ENCODE peak calls at places on chromosomes 3 and 15, in seven cellular contexts. U is AG08396; C is psoas muscle; W is activated CD4-positive, alpha-beta T cell treated with anti-CD3 and anti-CD28 coated beads for 4 hours; G is activated CD4-positive, CD25-positive, alpha-beta regulatory T cell; E is NCI-H1417 treated with DMSO at 0.1 percent for 48 hours; H is IMR-90. M is an unnamed sample.

GRCh38 chr3:112382543-112383160 is 49.7 kb downstream of the CD200 start:
- DNase-seq in W (no peak), G (no peak), H (no peak), E (no peak), C (no peak), U (no peak), M (no peak)

GRCh38 chr3:29764603-29765254 is 483.9 kb downstream of the RBMS3 start:
- DNase-seq in U (peak), C (no peak), G (no peak), E (no peak), H (peak), W (no peak), M (peak)

GRCh38 chr3:172953576-172953975 is 187.5 kb downstream of the SPATA16 start:
- DNase-seq in C (no peak), E (no peak), W (no peak), U (no peak), H (no peak), G (no peak), M (no peak)

GRCh38 chr3:38317186-38317759 is 29.3 kb upstream of the XYLB start:
- DNase-seq in W (no peak), E (no peak), C (no peak), G (no peak), U (no peak), H (no peak), M (no peak)

GRCh38 chr15:46297766-46298165 is 662.9 kb downstream of the SQOR start:
- DNase-seq in H (no peak), E (no peak), G (no peak), U (no peak), W (no peak), C (no peak), M (no peak)

GRCh38 chr3:122929576-122930365 is 97.8 kb downstream of the SEMA5B start:
- DNase-seq in E (no peak), U (no peak), H (no peak), C (no peak), W (no peak), G (no peak), M (no peak)

GRCh38 chr3:56775931-56776461 is 25.8 kb downstream of the ARHGEF3 start:
- DNase-seq in U (no peak), E (no peak), H (peak), W (no peak), G (no peak), C (no peak), M (peak)

GRCh38 chr15:101022306-101022705 is 103.1 kb downstream of the LRRK1 start:
- DNase-seq in U (no peak), W (no peak), G (no peak), H (no peak), E (no peak), C (no peak), M (no peak)

GRCh38 chr3:53478166-53478830 is 16.1 kb upstream of the CACNA1D start:
- DNase-seq in W (no peak), H (no peak), G (no peak), E (no peak), C (no peak), U (no peak), M (no peak)

GRCh38 chr3:194104041-194104751 is 31.8 kb upstream of the HES1 start:
- DNase-seq in W (no peak), H (no peak), G (no peak), U (no peak), E (no peak), C (no peak), M (no peak)

GRCh38 chr15:91625506-91625905 is 228.0 kb upstream of the SLCO3A1 start:
- DNase-seq in G (no peak), H (no peak), W (no peak), C (no peak), E (no peak), U (no peak), M (no peak)

GRCh38 chr3:40336511-40337135 is 27.1 kb downstream of the EIF1B start:
- DNase-seq in H (no peak), C (no peak), E (no peak), U (no peak), G (no peak), W (no peak), M (no peak)